ENCODE peak calls at places on chromosomes 12 and 14, in eight cellular contexts. V is H7, U is kidney epithelial cell, O is AG04450, R is psoas muscle, X is coronary artery, D is tibial nerve, Y is neural progenitor cell. Q is an unnamed sample.

GRCh38 chr12:91142184-91142583 is 30.9 kb upstream of the LUM start:
- DNase-seq in U (no peak), Y (no peak), X (no peak), O (no peak), D (no peak), R (no peak), V (no peak), Q (no peak)

GRCh38 chr14:68884031-68885030 is 91.5 kb upstream of the ZFP36L1 start:
- DNase-seq in D (no peak), U (no peak), R (peak), V (no peak), X (peak), O (peak), Y (no peak), Q (peak)

GRCh38 chr12:57488397-57489156 is 709 bp downstream of the MARS1 start:
- DNase-seq in U (no peak), X (no peak), R (no peak), D (no peak), V (no peak), Y (peak), O (no peak), Q (no peak)

GRCh38 chr14:48693793-48694192 is 892.4 kb downstream of the RPS29 start:
- DNase-seq in D (no peak), V (no peak), R (no peak), O (no peak), U (no peak), X (no peak), Y (no peak), Q (no peak)

GRCh38 chr14:85252011-85252410 is 277.9 kb upstream of the FLRT2 start:
- DNase-seq in Y (no peak), X (no peak), U (no peak), R (no peak), O (no peak), D (no peak), V (no peak), Q (no peak)

GRCh38 chr14:67410313-67410712 is 1.7 kb downstream of the PLEK2 start:
- DNase-seq in Y (no peak), V (no peak), R (no peak), O (no peak), D (no peak), U (no peak), X (no peak), Q (no peak)

GRCh38 chr12:32312049-32312670 is 87.2 kb upstream of the FGD4 start:
- DNase-seq in O (peak), U (peak), D (no peak), Y (peak), X (no peak), R (no peak), V (peak), Q (no peak)

GRCh38 chr12:124531281-124531745 is 36.1 kb downstream of the NCOR2 start:
- DNase-seq in X (no peak), O (no peak), V (peak), D (no peak), Y (peak), R (no peak), U (no peak), Q (no peak)

GRCh38 chr14:22434901-22435565 is 154.0 kb downstream of the DAD1 start:
- DNase-seq in X (no peak), R (no peak), V (no peak), Y (no peak), D (no peak), U (no peak), O (no peak), Q (no peak)

GRCh38 chr12:19139795-19140194 is 10.3 kb downstream of the PLEKHA5 start:
- DNase-seq in R (no peak), V (no peak), X (no peak), U (no peak), Y (no peak), D (no peak), O (no peak), Q (no peak)

GRCh38 chr14:56273151-56273550 is 154.9 kb downstream of the PELI2 start:
- DNase-seq in D (no peak), R (peak), V (no peak), U (no peak), X (no peak), Y (no peak), O (no peak), Q (no peak)

GRCh38 chr14:93936245-93936644 is 9.1 kb downstream of the FAM181A start:
- DNase-seq in X (no peak), V (peak), Y (peak), U (no peak), D (no peak), R (no peak), O (no peak), Q (no peak)

GRCh38 chr12:8823565-8824300 is 1.3 kb downstream of the A2ML1 start:
- DNase-seq in X (no peak), O (no peak), D (peak), V (peak), U (no peak), Y (peak), R (no peak), Q (no peak)

GRCh38 chr12:75665216-75665615 is 153.8 kb upstream of the KRR1 start:
- DNase-seq in R (no peak), D (no peak), O (no peak), V (no peak), X (no peak), Y (no peak), U (no peak), Q (no peak)

GRCh38 chr14:60757617-60758016 is 23.1 kb downstream of the MNAT1 start:
- DNase-seq in O (no peak), Y (no peak), U (no peak), V (no peak), D (no peak), X (no peak), R (no peak), Q (no peak)

GRCh38 chr12:10673660-10674384 is at the start of gene STYK1:
- DNase-seq in D (peak), Y (peak), R (peak), X (no peak), O (no peak), V (peak), U (peak), Q (peak)

GRCh38 chr12:106107566-106107965 is 31.2 kb downstream of the NUAK1 start:
- DNase-seq in X (no peak), Y (no peak), U (no peak), V (no peak), D (no peak), O (no peak), R (no peak), Q (no peak)

GRCh38 chr14:25122188-25122587 is 72.2 kb upstream of the STXBP6 start:
- DNase-seq in X (no peak), U (no peak), Y (no peak), R (no peak), O (no peak), V (no peak), D (no peak), Q (no peak)

GRCh38 chr14:34368115-34368970 is 93.7 kb downstream of the SPTSSA start:
- DNase-seq in V (no peak), U (no peak), R (no peak), X (no peak), O (no peak), D (no peak), Y (no peak), Q (no peak)

GRCh38 chr12:96500686-96501085 is 11.3 kb downstream of the CFAP54 start:
- DNase-seq in Y (no peak), D (no peak), O (no peak), U (no peak), X (no peak), V (no peak), R (no peak), Q (no peak)
- H3K4me3 ChIP-seq in Y (no peak), D (no peak), O (no peak), U (no peak), X (no peak), V (no peak), R (no peak), Q (no peak)

DNA sequence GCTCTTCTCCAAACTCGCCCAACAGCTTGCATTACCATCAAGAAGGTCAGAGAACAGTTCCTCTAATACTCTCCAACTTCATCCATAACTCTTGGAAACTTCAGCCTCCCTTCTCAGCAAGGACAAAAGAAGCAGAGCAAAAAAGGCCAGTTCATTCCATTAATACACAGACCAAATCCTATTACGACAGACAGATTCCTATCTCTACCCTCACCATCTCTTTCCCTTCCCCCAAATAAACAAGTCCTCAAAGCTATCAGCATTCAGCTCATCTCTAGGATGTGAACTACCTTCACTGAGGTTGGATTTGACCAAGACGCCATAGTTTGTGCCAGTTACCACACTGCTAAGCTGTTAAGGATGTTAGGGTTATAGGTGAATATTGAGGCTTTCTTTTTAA is 25.2 kb downstream of the SINHCAF start:
- DNase-seq in D (no peak), V (no peak), Y (no peak), O (no peak), U (no peak), R (no peak), X (no peak), Q (no peak)
- H3K4me3 ChIP-seq in D (no peak), V (no peak), Y (no peak), O (no peak), U (no peak), R (no peak), X (no peak), Q (no peak)

GRCh38 chr14:103360548-103360947 is 24.7 kb upstream of the MARK3 start:
- DNase-seq in O (no peak), V (no peak), D (no peak), Y (no peak), U (no peak), R (no peak), X (no peak), Q (no peak)

GRCh38 chr14:103354141-103354540 is 20.1 kb downstream of the EIF5 start:
- DNase-seq in V (no peak), U (no peak), O (no peak), R (no peak), D (no peak), Y (no peak), X (no peak), Q (no peak)

GRCh38 chr14:103361868-103362267 is 23.3 kb upstream of the MARK3 start:
- DNase-seq in R (no peak), Y (no peak), U (peak), V (no peak), X (no peak), D (no peak), O (peak), Q (no peak)

GRCh38 chr14:103353391-103353790 is 19.4 kb downstream of the EIF5 start:
- DNase-seq in V (no peak), O (no peak), U (no peak), D (no peak), Y (no peak), R (no peak), X (no peak), Q (no peak)

DNA sequence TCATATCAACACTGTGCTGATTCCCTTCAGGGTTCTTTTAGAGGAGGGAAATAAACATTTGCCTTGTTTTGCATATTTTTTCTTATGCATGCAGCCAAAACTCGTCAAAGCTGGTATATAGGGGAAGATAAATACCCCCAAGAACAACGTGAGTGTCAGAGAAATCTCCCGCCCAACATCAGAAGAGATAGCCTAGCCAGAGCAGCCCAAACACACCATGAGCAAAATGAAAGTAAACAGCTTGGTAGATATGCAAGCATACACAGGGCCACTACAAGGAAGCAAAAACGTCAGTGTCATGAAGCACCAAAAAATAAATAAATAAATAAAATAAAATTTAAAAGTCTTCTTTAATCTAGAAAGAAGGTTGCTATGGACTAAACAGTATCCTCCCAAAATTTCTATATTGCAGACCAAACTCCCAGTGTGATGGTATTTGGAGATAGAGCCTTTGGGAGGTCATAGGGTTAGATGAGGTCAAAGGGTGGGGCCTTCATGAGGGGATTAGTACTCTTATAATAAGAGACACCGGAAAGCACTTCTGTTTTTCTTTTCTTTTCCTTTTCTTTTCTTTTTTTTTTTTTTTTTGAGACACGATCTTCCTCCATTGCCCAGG is 22.2 kb downstream of the EIF5 start:
- DNase-seq in U (no peak), R (no peak), V (no peak), Y (no peak), X (no peak), D (no peak), O (no peak), Q (no peak)
- H3K4me3 ChIP-seq in U (no peak), R (no peak), V (no peak), Y (no peak), X (no peak), D (no peak), O (peak), Q (peak)

GRCh38 chr14:99946652-99947489 is 118.4 kb upstream of the EVL start:
- DNase-seq in Y (peak), R (no peak), U (no peak), O (no peak), X (no peak), V (peak), D (no peak), Q (peak)
- H3K4me3 ChIP-seq in Y (no peak), R (peak), U (peak), O (no peak), X (peak), V (peak), D (no peak), Q (peak)

GRCh38 chr14:76518366-76518765 is 142.4 kb downstream of the ESRRB start:
- DNase-seq in Y (no peak), R (no peak), X (no peak), D (no peak), U (no peak), V (no peak), O (no peak), Q (no peak)
- H3K4me3 ChIP-seq in Y (no peak), R (no peak), X (no peak), D (no peak), U (no peak), V (no peak), O (no peak), Q (no peak)

DNA sequence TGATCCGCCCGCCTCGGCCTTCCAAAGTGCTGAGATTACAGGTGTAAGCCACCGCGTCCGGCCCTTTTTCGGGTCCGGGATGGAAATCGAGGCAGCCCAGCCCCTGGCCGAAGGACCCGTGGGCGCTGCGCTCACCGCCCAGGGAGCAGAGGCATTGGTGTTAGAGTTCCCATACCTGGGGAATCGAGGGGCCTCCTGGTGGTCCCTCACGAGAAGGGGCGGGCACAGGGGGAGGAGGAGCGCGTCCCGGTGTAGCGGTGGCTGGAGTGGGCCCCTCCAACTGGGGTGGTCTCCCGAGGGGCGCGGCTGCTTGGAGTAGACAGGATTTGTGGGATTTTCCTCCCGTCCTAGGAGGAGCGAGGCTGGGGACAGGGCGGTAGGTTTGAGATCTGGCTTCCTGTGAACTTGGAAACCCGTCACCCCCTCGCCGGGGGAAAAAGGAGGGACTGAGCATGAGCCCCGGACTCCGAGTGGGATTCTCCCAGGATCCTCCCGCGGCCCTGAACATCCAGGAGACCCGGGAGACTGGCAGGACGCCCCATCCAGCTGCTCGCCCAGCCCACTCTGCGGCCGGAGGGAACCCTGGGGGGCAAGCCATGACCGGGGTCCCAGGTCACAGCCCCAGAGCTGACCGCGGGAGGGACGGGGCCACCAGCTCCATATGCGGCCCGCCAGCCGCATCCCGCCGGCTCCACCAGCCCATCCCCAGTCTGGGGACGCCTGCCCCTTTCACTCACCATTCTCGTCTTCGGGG is 70.9 kb downstream of the ASCL4 start:
- DNase-seq in D (no peak), Y (peak), O (no peak), X (no peak), R (no peak), U (no peak), V (peak), Q (no peak)
- H3K4me3 ChIP-seq in D (no peak), Y (peak), O (no peak), X (no peak), R (no peak), U (no peak), V (peak), Q (no peak)